ENCODE peak calls at places on chromosomes 7 and 10, in ten cellular contexts. Q, U, B, G, J, N, R, E, I and P are unnamed samples.

GRCh38 chr10:104098360-104098925 is 12.8 kb upstream of the COL17A1 start:
- DNase-seq in R (no peak), N (no peak), I (no peak), J (no peak), E (no peak), Q (no peak), U (peak), G (no peak), B (no peak), P (no peak)

GRCh38 chr10:131271195-131271880 is 40.2 kb downstream of the TCERG1L start:
- DNase-seq in N (peak), B (no peak), E (no peak), G (no peak), J (peak), I (no peak), R (peak), Q (peak), U (no peak), P (no peak)

GRCh38 chr7:36911788-36912187 is 187.5 kb upstream of the AOAH start:
- DNase-seq in N (no peak), Q (no peak), U (no peak), B (no peak), G (no peak), E (no peak), I (no peak), J (no peak), R (no peak), P (no peak)

GRCh38 chr7:141585592-141586510 is 34.6 kb downstream of the AGK start:
- DNase-seq in I (no peak), R (no peak), J (no peak), B (no peak), U (peak), G (no peak), E (no peak), Q (no peak), N (no peak), P (no peak)

GRCh38 chr7:135320277-135320676 is 86.6 kb downstream of the STRA8 start:
- DNase-seq in I (no peak), Q (peak), G (no peak), R (no peak), E (no peak), B (no peak), U (peak), J (peak), N (peak), P (no peak)

GRCh38 chr7:38222481-38223096 is 44.5 kb downstream of the STARD3NL start:
- DNase-seq in G (no peak), R (no peak), B (no peak), J (no peak), N (no peak), Q (peak), U (peak), I (peak), E (peak), P (no peak)

GRCh38 chr7:94055963-94056362 is 51.8 kb upstream of the BET1 start:
- DNase-seq in R (no peak), I (no peak), B (no peak), U (no peak), Q (no peak), G (no peak), E (no peak), J (no peak), N (no peak), P (no peak)

GRCh38 chr7:112938895-112939588 is 147.6 kb downstream of the GPR85 start:
- DNase-seq in B (peak), J (no peak), N (peak), G (no peak), E (peak), R (no peak), I (peak), Q (peak), U (peak), P (peak)

GRCh38 chr10:43855667-43856210 is 207.1 kb upstream of the ZNF32 start:
- DNase-seq in Q (no peak), R (peak), J (no peak), I (no peak), U (no peak), N (no peak), E (no peak), B (no peak), G (no peak), P (no peak)

GRCh38 chr7:139914306-139914747 is 85.3 kb downstream of the TBXAS1 start:
- DNase-seq in R (no peak), E (no peak), Q (no peak), I (no peak), N (no peak), G (no peak), B (no peak), J (no peak), U (peak), P (no peak)

GRCh38 chr10:89295597-89295996 is 6.2 kb upstream of the IFIT2 start:
- DNase-seq in U (peak), G (no peak), B (no peak), J (no peak), I (no peak), N (no peak), Q (no peak), E (no peak), R (no peak), P (no peak)